ENCODE peak calls at places on chromosome 12, in eight cellular contexts. V, N, O, W, G, Y, P and S are unnamed samples.

GRCh38 chr12:10562306-10562933 is 51.0 kb downstream of the MAGOHB start:
- DNase-seq in V (no peak), N (no peak), O (peak), W (no peak), G (peak), Y (peak), P (peak), S (no peak)

GRCh38 chr12:110733089-110733715 is 9.5 kb downstream of the PPP1CC start:
- DNase-seq in V (no peak), N (no peak), O (no peak), W (no peak), G (no peak), Y (no peak), P (no peak), S (no peak)

GRCh38 chr12:101763246-101763931 is 24.1 kb upstream of the SYCP3 start:
- DNase-seq in V (no peak), N (no peak), O (no peak), W (no peak), G (no peak), Y (no peak), P (no peak), S (no peak)

GRCh38 chr12:1234073-1234472 is 243.1 kb downstream of the ERC1 start:
- DNase-seq in V (no peak), N (no peak), O (no peak), W (no peak), G (no peak), Y (no peak), P (no peak), S (no peak)

GRCh38 chr12:120267736-120268135 is 2.2 kb upstream of the PXN start:
- DNase-seq in V (no peak), N (no peak), O (no peak), W (no peak), G (no peak), Y (no peak), P (no peak), S (no peak)

GRCh38 chr12:122944588-122944987 is 21.7 kb downstream of the ABCB9 start:
- DNase-seq in V (peak), N (no peak), O (peak), W (no peak), G (no peak), Y (no peak), P (no peak), S (no peak)

GRCh38 chr12:88493651-88494050 is 86.6 kb downstream of the KITLG start:
- DNase-seq in V (no peak), N (no peak), O (no peak), W (no peak), G (no peak), Y (no peak), P (no peak), S (no peak)

GRCh38 chr12:64389154-64389553 is 1.4 kb downstream of the C12orf56 start:
- DNase-seq in V (no peak), N (no peak), O (no peak), W (no peak), G (no peak), Y (no peak), P (no peak), S (no peak)

GRCh38 chr12:101783838-101784237 is 44.6 kb upstream of the SYCP3 start:
- DNase-seq in V (no peak), N (no peak), O (no peak), W (no peak), G (no peak), Y (no peak), P (no peak), S (no peak)

GRCh38 chr12:75977952-75978671 is 53.5 kb downstream of the PHLDA1 start:
- DNase-seq in V (peak), N (peak), O (peak), W (peak), G (peak), Y (peak), P (peak), S (peak)

GRCh38 chr12:114655934-114656697 is 27.9 kb downstream of the TBX3 start:
- DNase-seq in V (no peak), N (no peak), O (no peak), W (no peak), G (no peak), Y (peak), P (no peak), S (no peak)

GRCh38 chr12:59940676-59941342 is 345.0 kb downstream of the SLC16A7 start:
- DNase-seq in V (no peak), N (no peak), O (no peak), W (no peak), G (no peak), Y (no peak), P (no peak), S (no peak)

GRCh38 chr12:11706509-11707331 is 57.2 kb downstream of the ETV6 start:
- DNase-seq in V (no peak), N (no peak), O (no peak), W (no peak), G (no peak), Y (no peak), P (no peak), S (no peak)

GRCh38 chr12:115213538-115213961 is 529.6 kb upstream of the TBX3 start:
- DNase-seq in V (no peak), N (no peak), O (no peak), W (no peak), G (no peak), Y (no peak), P (no peak), S (no peak)

GRCh38 chr12:72390146-72390545 is 118.0 kb downstream of the TRHDE start:
- DNase-seq in V (no peak), N (no peak), O (no peak), W (no peak), G (no peak), Y (no peak), P (no peak), S (no peak)

GRCh38 chr12:47277972-47278448 is 198.3 kb upstream of the AMIGO2 start:
- DNase-seq in V (no peak), N (no peak), O (peak), W (no peak), G (no peak), Y (peak), P (no peak), S (no peak)

GRCh38 chr12:47166365-47166764 is 86.6 kb upstream of the AMIGO2 start:
- DNase-seq in V (no peak), N (no peak), O (no peak), W (no peak), G (no peak), Y (no peak), P (no peak), S (no peak)

GRCh38 chr12:72872488-72872887 is 600.3 kb downstream of the TRHDE start:
- DNase-seq in V (no peak), N (no peak), O (no peak), W (no peak), G (no peak), Y (no peak), P (no peak), S (no peak)

GRCh38 chr12:581746-582145 is 81.5 kb downstream of the NINJ2 start:
- DNase-seq in V (no peak), N (no peak), O (no peak), W (no peak), G (no peak), Y (no peak), P (no peak), S (no peak)

GRCh38 chr12:40054554-40055226 is 51.2 kb downstream of the SLC2A13 start:
- DNase-seq in V (no peak), N (no peak), O (peak), W (no peak), G (no peak), Y (peak), P (no peak), S (no peak)

GRCh38 chr12:49567611-49568441 is at the start of gene MCRS1:
- DNase-seq in V (peak), N (peak), O (peak), W (peak), G (peak), Y (peak), P (peak), S (peak)

GRCh38 chr12:46915082-46915481 is 89.3 kb upstream of the SLC38A4 start:
- DNase-seq in V (no peak), N (no peak), O (no peak), W (no peak), G (no peak), Y (peak), P (no peak), S (no peak)

GRCh38 chr12:15151141-15152091 is 69.8 kb downstream of the RERG start:
- DNase-seq in V (no peak), N (no peak), O (no peak), W (no peak), G (no peak), Y (no peak), P (no peak), S (no peak)

GRCh38 chr12:120230326-120230973 is 29.5 kb upstream of the RPLP0 start:
- DNase-seq in V (no peak), N (no peak), O (peak), W (no peak), G (no peak), Y (peak), P (no peak), S (no peak)

GRCh38 chr12:49674318-49674985 is 32.8 kb downstream of the FMNL3 start:
- DNase-seq in V (no peak), N (no peak), O (no peak), W (no peak), G (no peak), Y (no peak), P (no peak), S (no peak)

GRCh38 chr12:116520801-116521471 is 38.2 kb upstream of the MAP1LC3B2 start:
- DNase-seq in V (peak), N (no peak), O (no peak), W (no peak), G (no peak), Y (no peak), P (no peak), S (no peak)

GRCh38 chr12:111361073-111361716 is 7.7 kb downstream of the PHETA1 start:
- DNase-seq in V (no peak), N (no peak), O (no peak), W (no peak), G (no peak), Y (no peak), P (no peak), S (no peak)

GRCh38 chr12:88298761-88299242 is 156.7 kb downstream of the TMTC3 start:
- DNase-seq in V (no peak), N (no peak), O (peak), W (no peak), G (no peak), Y (no peak), P (peak), S (no peak)